ENCODE peak calls at places on chromosomes 7 and 10, in four cellular contexts. One of them, this sample, is unnamed. For H3K4me1, the result is how much of the 10 kb centered on the place peaks cover.

GRCh38 chr10:58435297-58435696 is 50.1 kb downstream of the TFAM start:
- DNase-seq in body of pancreas: no peak
- DNase-seq in CD8-positive, alpha-beta memory T cell: no peak
- DNase-seq in trophoblast cell: peak
- DNase-seq in this sample: no peak

GRCh38 chr10:109922353-109922975 is 847 bp downstream of the XPNPEP1 start:
- DNase-seq in body of pancreas: no peak
- DNase-seq in trophoblast cell: no peak
- DNase-seq in CD8-positive, alpha-beta memory T cell: no peak
- DNase-seq in this sample: no peak

GRCh38 chr10:116690356-116691078 is 51.8 kb downstream of the HSPA12A start:
- DNase-seq in trophoblast cell: no peak
- DNase-seq in CD8-positive, alpha-beta memory T cell: no peak
- DNase-seq in body of pancreas: peak
- DNase-seq in this sample: no peak

GRCh38 chr7:51009716-51010496 is 227.2 kb upstream of the GRB10 start:
- DNase-seq in CD8-positive, alpha-beta memory T cell: no peak
- DNase-seq in trophoblast cell: no peak
- DNase-seq in body of pancreas: no peak
- DNase-seq in this sample: no peak

GRCh38 chr7:30226593-30227268 is 57.7 kb upstream of the ZNRF2 start:
- DNase-seq in body of pancreas: peak
- DNase-seq in trophoblast cell: peak
- DNase-seq in CD8-positive, alpha-beta memory T cell: no peak
- DNase-seq in this sample: no peak

GRCh38 chr10:12097791-12098190 is 29.0 kb downstream of the DHTKD1 start:
- DNase-seq in trophoblast cell: no peak
- DNase-seq in body of pancreas: no peak
- DNase-seq in CD8-positive, alpha-beta memory T cell: no peak
- DNase-seq in this sample: no peak

GRCh38 chr10:96413151-96413787 is 54.5 kb upstream of the OPALIN start:
- DNase-seq in trophoblast cell: no peak
- DNase-seq in CD8-positive, alpha-beta memory T cell: no peak
- DNase-seq in body of pancreas: no peak
- DNase-seq in this sample: no peak

GRCh38 chr10:125029584-125030242 is 87.8 kb downstream of the ZRANB1 start:
- DNase-seq in CD8-positive, alpha-beta memory T cell: no peak
- DNase-seq in body of pancreas: peak
- DNase-seq in trophoblast cell: no peak
- DNase-seq in this sample: no peak

GRCh38 chr10:77496941-77497420 is 140.6 kb downstream of the KCNMA1 start:
- DNase-seq in body of pancreas: no peak
- DNase-seq in trophoblast cell: no peak
- DNase-seq in CD8-positive, alpha-beta memory T cell: no peak
- DNase-seq in this sample: no peak

DNA sequence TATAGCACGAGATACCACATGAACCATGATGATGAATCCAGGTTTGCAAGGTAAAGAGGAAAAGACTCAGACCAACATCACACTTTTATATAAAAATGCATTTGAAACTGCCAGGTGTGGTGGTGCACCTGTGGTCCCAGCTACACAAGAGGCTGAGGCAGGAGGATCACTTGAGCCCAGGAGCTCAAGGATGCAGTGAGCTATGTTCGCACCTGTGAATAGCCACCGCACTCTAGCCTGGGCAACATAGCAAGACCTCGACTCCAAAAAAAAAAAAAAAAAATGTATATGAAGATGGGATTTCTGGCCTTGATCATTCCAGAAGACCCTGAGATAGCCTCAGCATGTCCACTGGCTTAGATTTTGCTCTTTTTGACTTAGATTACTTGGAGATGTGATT is 161.6 kb downstream of the PARD3 start:
- DNase-seq in CD8-positive, alpha-beta memory T cell: no peak
- DNase-seq in body of pancreas: no peak
- DNase-seq in trophoblast cell: no peak
- DNase-seq in this sample: no peak
- H3K4me1 ChIP-seq in CD8-positive, alpha-beta memory T cell: under half
- H3K4me1 ChIP-seq in body of pancreas: under half
- H3K4me1 ChIP-seq in trophoblast cell: under half
- H3K4me1 ChIP-seq in this sample: under half

DNA sequence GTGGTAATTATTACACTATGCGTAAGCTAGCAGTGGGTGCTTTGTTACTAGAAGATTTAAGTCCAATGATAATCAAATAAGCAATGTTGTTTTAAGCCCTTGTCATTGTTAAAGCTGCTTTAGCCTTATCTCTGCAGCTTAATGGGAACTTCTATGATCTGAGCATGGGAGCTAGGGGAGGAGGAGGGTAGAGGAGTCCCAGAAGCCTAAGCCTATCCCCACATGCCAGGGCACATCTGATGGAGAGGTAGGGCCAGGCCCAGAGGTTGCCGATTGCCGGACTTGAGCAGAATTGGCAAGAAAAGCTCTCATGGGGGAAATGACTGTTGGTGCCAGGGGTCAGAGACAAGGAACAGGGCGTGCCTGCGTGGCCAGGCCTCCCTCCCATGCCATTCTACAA is 13.4 kb downstream of the CUBN start:
- DNase-seq in CD8-positive, alpha-beta memory T cell: no peak
- DNase-seq in body of pancreas: no peak
- DNase-seq in trophoblast cell: no peak
- DNase-seq in this sample: no peak
- H3K27ac ChIP-seq in CD8-positive, alpha-beta memory T cell: no peak
- H3K27ac ChIP-seq in body of pancreas: no peak
- H3K27ac ChIP-seq in trophoblast cell: no peak
- H3K27ac ChIP-seq in this sample: no peak

DNA sequence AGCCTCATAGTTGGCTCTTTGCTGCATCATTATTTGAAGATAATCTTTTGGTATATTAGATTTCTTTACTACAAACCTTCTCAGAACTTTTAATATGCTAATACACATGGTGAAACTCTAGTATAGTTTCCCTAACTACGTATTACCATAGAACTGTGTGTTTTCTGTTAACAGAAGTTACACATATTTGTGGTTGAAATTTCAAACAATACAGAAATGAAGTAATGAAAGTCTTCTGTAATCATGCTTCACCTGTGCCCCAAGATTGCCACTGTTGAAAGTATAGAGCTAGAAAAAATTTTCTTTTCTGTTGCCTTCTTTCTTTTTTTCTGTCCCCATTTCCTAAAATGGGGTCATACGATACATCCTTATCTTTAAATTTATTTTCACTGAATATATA is 9.1 kb downstream of the BMPR1A start:
- DNase-seq in trophoblast cell: no peak
- DNase-seq in CD8-positive, alpha-beta memory T cell: no peak
- DNase-seq in body of pancreas: no peak
- DNase-seq in this sample: no peak
- H3K4me1 ChIP-seq in trophoblast cell: under half
- H3K4me1 ChIP-seq in CD8-positive, alpha-beta memory T cell: under half
- H3K4me1 ChIP-seq in body of pancreas: under half
- H3K4me1 ChIP-seq in this sample: under half

DNA sequence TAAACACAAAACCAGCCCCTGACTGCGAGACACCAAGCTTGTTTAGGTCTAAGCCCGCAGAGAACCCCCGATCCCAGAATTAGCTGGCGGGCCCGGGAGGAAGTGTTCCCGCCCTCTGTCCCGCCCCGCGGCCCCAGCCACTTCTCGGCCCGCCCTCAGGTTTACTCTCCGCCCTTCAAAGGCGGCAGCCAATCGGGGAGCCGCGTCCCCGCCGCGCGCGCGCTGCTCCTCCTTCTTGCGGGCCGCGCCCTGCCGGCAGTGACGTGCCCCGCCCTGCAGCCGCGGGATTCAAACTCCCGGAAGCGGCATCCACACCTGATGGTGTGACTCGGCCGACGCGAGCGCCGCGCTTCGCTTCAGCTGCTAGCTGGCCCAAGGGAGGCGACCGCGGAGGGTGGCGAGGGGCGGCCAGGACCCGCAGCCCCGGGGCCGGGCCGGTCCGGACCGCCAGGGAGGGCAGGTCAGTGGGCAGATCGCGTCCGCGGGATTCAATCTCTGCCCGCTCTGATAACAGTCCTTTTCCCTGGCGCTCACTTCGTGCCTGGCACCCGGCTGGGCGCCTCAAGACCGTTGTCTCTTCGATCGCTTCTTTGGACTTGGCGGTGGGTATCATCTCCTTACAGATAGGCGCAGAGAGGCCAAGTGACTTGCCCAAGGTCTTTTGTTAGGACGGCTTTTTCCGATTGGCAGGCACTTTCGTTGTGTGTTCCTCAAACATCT is at the start of gene CEP55:
- DNase-seq in trophoblast cell: peak
- DNase-seq in body of pancreas: peak
- DNase-seq in CD8-positive, alpha-beta memory T cell: peak
- DNase-seq in this sample: peak
- H3K27ac ChIP-seq in trophoblast cell: no peak
- H3K27ac ChIP-seq in body of pancreas: no peak
- H3K27ac ChIP-seq in CD8-positive, alpha-beta memory T cell: peak
- H3K27ac ChIP-seq in this sample: peak

GRCh38 chr7:135165862-135166261 is 4.6 kb downstream of the CYREN start:
- DNase-seq in CD8-positive, alpha-beta memory T cell: no peak
- DNase-seq in body of pancreas: no peak
- DNase-seq in trophoblast cell: no peak
- DNase-seq in this sample: no peak

GRCh38 chr7:135164357-135165021 is 6.0 kb downstream of the CYREN start:
- DNase-seq in body of pancreas: peak
- DNase-seq in CD8-positive, alpha-beta memory T cell: no peak
- DNase-seq in trophoblast cell: peak
- DNase-seq in this sample: no peak

GRCh38 chr7:135168001-135168400 is 2.5 kb downstream of the CYREN start:
- DNase-seq in CD8-positive, alpha-beta memory T cell: peak
- DNase-seq in trophoblast cell: no peak
- DNase-seq in body of pancreas: no peak
- DNase-seq in this sample: no peak

GRCh38 chr7:135167360-135167759 is 3.1 kb downstream of the CYREN start:
- DNase-seq in CD8-positive, alpha-beta memory T cell: no peak
- DNase-seq in trophoblast cell: no peak
- DNase-seq in body of pancreas: no peak
- DNase-seq in this sample: no peak

DNA sequence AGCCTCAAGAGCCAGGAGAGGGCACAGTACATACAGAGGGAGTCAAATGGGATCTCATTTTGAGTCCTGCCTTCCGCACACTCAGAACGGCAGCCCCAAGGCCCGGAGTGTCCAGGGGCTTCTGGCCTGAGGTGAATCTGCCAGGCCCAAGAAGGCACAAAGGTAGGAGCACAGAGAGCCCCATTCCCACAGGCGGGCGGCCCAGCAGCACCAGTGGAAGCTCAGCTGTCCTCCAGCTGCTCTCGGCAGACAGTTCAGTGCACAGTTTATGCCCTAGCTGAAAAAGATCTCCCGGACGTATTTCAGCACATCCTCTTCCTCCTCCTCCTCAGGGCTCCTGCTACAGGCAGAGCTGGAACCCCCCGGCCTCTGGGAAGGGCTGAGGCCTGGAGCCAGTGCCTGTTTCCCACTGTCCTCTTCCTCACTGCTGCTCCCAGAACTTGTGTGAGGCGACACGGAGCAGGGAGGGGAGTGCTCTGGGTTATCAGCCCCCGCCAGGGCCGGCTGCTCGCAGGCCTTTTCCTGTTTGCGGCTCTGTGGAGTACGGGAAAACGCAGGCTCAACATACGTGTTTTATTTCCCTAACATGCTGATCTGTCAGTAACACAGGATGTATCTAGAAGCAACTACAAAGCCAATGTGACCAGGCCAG is 4.0 kb downstream of the CYREN start:
- DNase-seq in trophoblast cell: no peak
- DNase-seq in CD8-positive, alpha-beta memory T cell: no peak
- DNase-seq in body of pancreas: no peak
- DNase-seq in this sample: no peak
- H3K4me1 ChIP-seq in trophoblast cell: under half
- H3K4me1 ChIP-seq in CD8-positive, alpha-beta memory T cell: under half
- H3K4me1 ChIP-seq in body of pancreas: under half
- H3K4me1 ChIP-seq in this sample: under half

GRCh38 chr7:710161-710560 is 16.3 kb upstream of the DNAAF5 start:
- DNase-seq in body of pancreas: no peak
- DNase-seq in CD8-positive, alpha-beta memory T cell: no peak
- DNase-seq in trophoblast cell: no peak
- DNase-seq in this sample: no peak

GRCh38 chr7:706721-707120 is 19.8 kb upstream of the DNAAF5 start:
- DNase-seq in CD8-positive, alpha-beta memory T cell: no peak
- DNase-seq in trophoblast cell: no peak
- DNase-seq in body of pancreas: no peak
- DNase-seq in this sample: no peak

GRCh38 chr7:711093-711966 is 15.2 kb upstream of the DNAAF5 start:
- DNase-seq in body of pancreas: no peak
- DNase-seq in trophoblast cell: no peak
- DNase-seq in CD8-positive, alpha-beta memory T cell: no peak
- DNase-seq in this sample: no peak

GRCh38 chr7:703049-703448 is 23.4 kb upstream of the DNAAF5 start:
- DNase-seq in CD8-positive, alpha-beta memory T cell: no peak
- DNase-seq in body of pancreas: no peak
- DNase-seq in trophoblast cell: no peak
- DNase-seq in this sample: no peak

DNA sequence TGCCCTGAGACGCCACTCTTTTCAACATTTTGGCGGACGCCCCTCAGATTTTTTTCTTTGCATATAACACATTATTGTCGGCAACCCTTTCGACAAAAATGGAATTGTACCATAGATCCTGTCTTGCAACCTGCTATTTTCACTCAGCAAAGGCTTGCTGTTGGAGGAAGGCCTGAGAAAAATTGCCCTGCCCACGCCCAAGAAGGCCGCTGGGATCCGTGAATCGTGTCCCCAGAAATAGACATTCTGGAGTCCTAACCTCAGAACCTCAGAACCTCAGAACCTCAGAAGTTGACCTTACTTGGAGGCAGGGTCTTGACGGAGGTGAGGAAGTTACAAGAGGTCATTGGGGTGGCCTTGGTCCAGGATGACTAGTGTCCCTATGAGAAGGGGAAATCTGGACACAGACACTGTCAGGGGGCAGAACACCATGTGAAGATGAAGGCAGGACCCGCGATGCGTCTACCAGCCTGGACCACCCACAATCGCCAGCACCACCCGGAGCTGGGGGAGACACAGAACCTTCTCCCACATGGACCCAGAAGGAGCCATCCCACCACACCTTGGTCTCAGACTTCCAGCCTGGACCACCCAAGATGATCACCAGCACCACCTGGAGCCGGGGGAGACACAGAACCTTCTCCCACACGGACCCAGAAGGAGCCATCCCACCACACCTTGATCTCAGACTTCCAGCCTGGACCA is 19.1 kb upstream of the DNAAF5 start:
- DNase-seq in body of pancreas: no peak
- DNase-seq in trophoblast cell: no peak
- DNase-seq in CD8-positive, alpha-beta memory T cell: no peak
- DNase-seq in this sample: no peak
- H3K27ac ChIP-seq in body of pancreas: no peak
- H3K27ac ChIP-seq in trophoblast cell: no peak
- H3K27ac ChIP-seq in CD8-positive, alpha-beta memory T cell: no peak
- H3K27ac ChIP-seq in this sample: no peak

GRCh38 chr10:86827639-86828038 is 71.2 kb downstream of the BMPR1A start:
- DNase-seq in trophoblast cell: no peak
- DNase-seq in body of pancreas: no peak
- DNase-seq in CD8-positive, alpha-beta memory T cell: no peak
- DNase-seq in this sample: no peak
- H3K4me1 ChIP-seq in trophoblast cell: under half
- H3K4me1 ChIP-seq in body of pancreas: under half
- H3K4me1 ChIP-seq in CD8-positive, alpha-beta memory T cell: under half
- H3K4me1 ChIP-seq in this sample: under half

This sample was measured in esophagus squamous epithelium.